ENCODE peak calls at places on chromosome 18, in six cellular contexts. One of them, this sample, is unnamed.

GRCh38 chr18:59724116-59724515 is 26.9 kb upstream of the CCBE1 start:
- DNase-seq in neural crest cell: no peak
- DNase-seq in tibial artery: no peak
- DNase-seq in OCI-LY7: no peak
- DNase-seq in brain microvascular endothelial cell: no peak
- DNase-seq in pancreas: no peak
- DNase-seq in this sample: no peak

GRCh38 chr18:8657873-8658521 is 47.4 kb upstream of the MTCL1 start:
- DNase-seq in brain microvascular endothelial cell: no peak
- DNase-seq in OCI-LY7: no peak
- DNase-seq in tibial artery: no peak
- DNase-seq in neural crest cell: no peak
- DNase-seq in pancreas: no peak
- DNase-seq in this sample: no peak

GRCh38 chr18:21194871-21195771 is 46.9 kb upstream of the GREB1L start:
- DNase-seq in brain microvascular endothelial cell: no peak
- DNase-seq in neural crest cell: no peak
- DNase-seq in OCI-LY7: peak
- DNase-seq in tibial artery: no peak
- DNase-seq in pancreas: no peak
- DNase-seq in this sample: peak

GRCh38 chr18:5237083-5237722 is 40.1 kb upstream of the AKAIN1 start:
- DNase-seq in OCI-LY7: peak
- DNase-seq in brain microvascular endothelial cell: no peak
- DNase-seq in tibial artery: no peak
- DNase-seq in neural crest cell: no peak
- DNase-seq in pancreas: peak
- DNase-seq in this sample: no peak

GRCh38 chr18:9808530-9809241 is 77.1 kb upstream of the TXNDC2 start:
- DNase-seq in brain microvascular endothelial cell: no peak
- DNase-seq in pancreas: no peak
- DNase-seq in neural crest cell: no peak
- DNase-seq in OCI-LY7: no peak
- DNase-seq in tibial artery: peak
- DNase-seq in this sample: no peak

GRCh38 chr18:45728341-45729010 is 4.5 kb downstream of the SLC14A1 start:
- DNase-seq in OCI-LY7: no peak
- DNase-seq in tibial artery: no peak
- DNase-seq in pancreas: no peak
- DNase-seq in neural crest cell: no peak
- DNase-seq in brain microvascular endothelial cell: no peak
- DNase-seq in this sample: no peak

GRCh38 chr18:29449424-29449823 is 1272.5 kb upstream of the CDH2 start:
- DNase-seq in OCI-LY7: no peak
- DNase-seq in neural crest cell: no peak
- DNase-seq in brain microvascular endothelial cell: no peak
- DNase-seq in tibial artery: no peak
- DNase-seq in pancreas: no peak
- DNase-seq in this sample: no peak

GRCh38 chr18:65322895-65323294 is 427.9 kb upstream of the CDH7 start:
- DNase-seq in pancreas: no peak
- DNase-seq in tibial artery: no peak
- DNase-seq in OCI-LY7: no peak
- DNase-seq in brain microvascular endothelial cell: no peak
- DNase-seq in neural crest cell: no peak
- DNase-seq in this sample: no peak

GRCh38 chr18:23871410-23871809 is 143.1 kb upstream of the TTC39C start:
- DNase-seq in brain microvascular endothelial cell: peak
- DNase-seq in tibial artery: no peak
- DNase-seq in pancreas: no peak
- DNase-seq in neural crest cell: no peak
- DNase-seq in OCI-LY7: peak
- DNase-seq in this sample: peak

GRCh38 chr18:61400714-61401113 is 67.5 kb downstream of the CDH20 start:
- DNase-seq in brain microvascular endothelial cell: peak
- DNase-seq in OCI-LY7: no peak
- DNase-seq in tibial artery: no peak
- DNase-seq in pancreas: no peak
- DNase-seq in neural crest cell: no peak
- DNase-seq in this sample: no peak

GRCh38 chr18:23386317-23386716 is 66.8 kb upstream of the RIOK3 start:
- DNase-seq in OCI-LY7: no peak
- DNase-seq in neural crest cell: no peak
- DNase-seq in brain microvascular endothelial cell: no peak
- DNase-seq in pancreas: no peak
- DNase-seq in tibial artery: no peak
- DNase-seq in this sample: no peak

GRCh38 chr18:69447886-69448285 is 47.2 kb downstream of the DOK6 start:
- DNase-seq in pancreas: no peak
- DNase-seq in neural crest cell: no peak
- DNase-seq in tibial artery: no peak
- DNase-seq in OCI-LY7: no peak
- DNase-seq in brain microvascular endothelial cell: no peak
- DNase-seq in this sample: no peak

DNA sequence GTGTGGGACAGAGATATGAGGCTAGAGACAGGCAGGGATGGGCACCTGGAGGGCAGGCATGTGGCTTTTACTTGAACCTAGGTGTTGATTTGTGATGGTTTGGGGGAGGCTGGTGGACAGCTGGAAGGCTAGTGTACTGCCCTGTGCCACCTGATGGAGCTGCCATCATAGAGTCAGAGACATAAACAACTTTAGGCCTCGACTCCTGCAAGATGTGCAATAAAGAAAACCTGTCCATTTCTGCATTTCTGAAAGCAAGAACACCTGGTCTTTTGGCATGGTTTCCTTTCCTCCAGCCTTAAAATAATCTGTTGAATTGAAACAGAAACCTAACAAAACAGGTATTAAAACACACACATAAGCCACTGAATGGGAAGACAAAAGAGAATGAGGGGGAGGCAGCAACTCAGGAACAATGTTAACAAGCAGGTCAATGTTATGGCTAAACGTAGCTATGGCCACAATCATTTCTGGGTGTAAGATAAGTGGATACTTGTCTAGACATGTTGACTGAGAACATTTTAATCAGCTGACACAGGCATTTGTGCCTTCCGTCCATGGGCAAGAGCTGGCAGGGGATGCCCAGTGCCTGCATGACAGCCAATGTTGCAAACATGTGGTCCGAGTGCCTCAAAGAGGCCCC is 87.8 kb downstream of the KCTD1 start:
- DNase-seq in pancreas: peak
- DNase-seq in neural crest cell: no peak
- DNase-seq in brain microvascular endothelial cell: peak
- DNase-seq in tibial artery: no peak
- DNase-seq in OCI-LY7: peak
- DNase-seq in this sample: peak
- TF ChIP-seq CTCF in pancreas: no peak
- TF ChIP-seq CTCF in neural crest cell: no peak
- TF ChIP-seq CTCF in brain microvascular endothelial cell: no peak
- TF ChIP-seq CTCF in tibial artery: no peak
- TF ChIP-seq CTCF in OCI-LY7: no peak
- TF ChIP-seq CTCF in this sample: no peak

GRCh38 chr18:48874233-48874632 is 76.5 kb downstream of the SMAD7 start:
- DNase-seq in pancreas: no peak
- DNase-seq in neural crest cell: no peak
- DNase-seq in tibial artery: peak
- DNase-seq in brain microvascular endothelial cell: no peak
- DNase-seq in OCI-LY7: no peak
- DNase-seq in this sample: no peak

GRCh38 chr18:48876590-48876989 is 74.2 kb downstream of the SMAD7 start:
- DNase-seq in neural crest cell: no peak
- DNase-seq in pancreas: no peak
- DNase-seq in OCI-LY7: no peak
- DNase-seq in brain microvascular endothelial cell: no peak
- DNase-seq in tibial artery: peak
- DNase-seq in this sample: no peak

GRCh38 chr18:48875314-48875941 is 75.3 kb downstream of the SMAD7 start:
- DNase-seq in neural crest cell: no peak
- DNase-seq in tibial artery: peak
- DNase-seq in pancreas: no peak
- DNase-seq in brain microvascular endothelial cell: no peak
- DNase-seq in OCI-LY7: peak
- DNase-seq in this sample: no peak

GRCh38 chr18:48874701-48875162 is 76.0 kb downstream of the SMAD7 start:
- DNase-seq in pancreas: no peak
- DNase-seq in neural crest cell: no peak
- DNase-seq in brain microvascular endothelial cell: no peak
- DNase-seq in tibial artery: peak
- DNase-seq in OCI-LY7: no peak
- DNase-seq in this sample: no peak

DNA sequence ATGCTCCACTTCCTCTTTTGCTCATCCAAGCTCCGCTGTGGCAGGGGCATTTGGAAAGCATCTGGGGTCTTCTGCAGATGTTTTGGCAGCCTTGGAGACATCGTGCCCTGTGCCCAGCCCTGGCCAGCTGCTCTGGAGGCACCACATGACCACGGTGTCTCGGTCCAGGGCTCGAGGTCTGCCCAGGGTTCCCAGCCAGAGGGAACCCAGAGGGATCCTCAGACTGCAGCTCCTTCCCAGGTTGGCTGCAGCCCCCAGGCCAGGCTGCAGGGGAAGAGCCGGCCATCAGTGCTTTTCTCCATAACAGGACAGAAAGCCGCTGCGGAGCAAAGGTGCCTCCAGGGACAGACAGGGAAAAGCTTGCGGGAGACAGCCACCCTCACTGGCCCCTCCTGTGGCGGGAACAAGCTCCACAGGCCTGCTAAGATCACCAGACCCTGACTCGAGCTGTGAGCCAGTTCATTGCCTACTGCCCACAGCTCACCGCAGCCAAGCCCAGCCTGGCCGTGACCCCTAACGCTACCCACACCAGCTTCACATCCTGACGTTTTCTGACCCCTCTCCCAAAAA is 74.7 kb downstream of the SMAD7 start:
- DNase-seq in neural crest cell: no peak
- DNase-seq in OCI-LY7: no peak
- DNase-seq in pancreas: no peak
- DNase-seq in brain microvascular endothelial cell: no peak
- DNase-seq in tibial artery: peak
- DNase-seq in this sample: no peak
- TF ChIP-seq CTCF in neural crest cell: no peak
- TF ChIP-seq CTCF in OCI-LY7: no peak
- TF ChIP-seq CTCF in pancreas: no peak
- TF ChIP-seq CTCF in brain microvascular endothelial cell: peak
- TF ChIP-seq CTCF in tibial artery: no peak
- TF ChIP-seq CTCF in this sample: no peak

GRCh38 chr18:12328179-12328823 is 20.3 kb downstream of the TUBB6 start:
- DNase-seq in pancreas: no peak
- DNase-seq in OCI-LY7: no peak
- DNase-seq in brain microvascular endothelial cell: no peak
- DNase-seq in neural crest cell: no peak
- DNase-seq in tibial artery: no peak
- DNase-seq in this sample: no peak
- TF ChIP-seq CTCF in pancreas: no peak
- TF ChIP-seq CTCF in OCI-LY7: peak
- TF ChIP-seq CTCF in brain microvascular endothelial cell: no peak
- TF ChIP-seq CTCF in neural crest cell: peak
- TF ChIP-seq CTCF in tibial artery: no peak
- TF ChIP-seq CTCF in this sample: no peak

GRCh38 chr18:6732952-6733351 is 3.4 kb downstream of the ARHGAP28 start:
- DNase-seq in brain microvascular endothelial cell: no peak
- DNase-seq in tibial artery: no peak
- DNase-seq in pancreas: no peak
- DNase-seq in OCI-LY7: no peak
- DNase-seq in neural crest cell: no peak
- DNase-seq in this sample: no peak
- TF ChIP-seq CTCF in brain microvascular endothelial cell: no peak
- TF ChIP-seq CTCF in tibial artery: no peak
- TF ChIP-seq CTCF in pancreas: no peak
- TF ChIP-seq CTCF in OCI-LY7: no peak
- TF ChIP-seq CTCF in neural crest cell: peak
- TF ChIP-seq CTCF in this sample: no peak

GRCh38 chr18:76126327-76126726 is 368.7 kb downstream of the ZNF516 start:
- DNase-seq in OCI-LY7: no peak
- DNase-seq in pancreas: no peak
- DNase-seq in neural crest cell: no peak
- DNase-seq in tibial artery: no peak
- DNase-seq in brain microvascular endothelial cell: no peak
- DNase-seq in this sample: no peak
- TF ChIP-seq CTCF in OCI-LY7: no peak
- TF ChIP-seq CTCF in pancreas: no peak
- TF ChIP-seq CTCF in neural crest cell: no peak
- TF ChIP-seq CTCF in tibial artery: no peak
- TF ChIP-seq CTCF in brain microvascular endothelial cell: no peak
- TF ChIP-seq CTCF in this sample: no peak

DNA sequence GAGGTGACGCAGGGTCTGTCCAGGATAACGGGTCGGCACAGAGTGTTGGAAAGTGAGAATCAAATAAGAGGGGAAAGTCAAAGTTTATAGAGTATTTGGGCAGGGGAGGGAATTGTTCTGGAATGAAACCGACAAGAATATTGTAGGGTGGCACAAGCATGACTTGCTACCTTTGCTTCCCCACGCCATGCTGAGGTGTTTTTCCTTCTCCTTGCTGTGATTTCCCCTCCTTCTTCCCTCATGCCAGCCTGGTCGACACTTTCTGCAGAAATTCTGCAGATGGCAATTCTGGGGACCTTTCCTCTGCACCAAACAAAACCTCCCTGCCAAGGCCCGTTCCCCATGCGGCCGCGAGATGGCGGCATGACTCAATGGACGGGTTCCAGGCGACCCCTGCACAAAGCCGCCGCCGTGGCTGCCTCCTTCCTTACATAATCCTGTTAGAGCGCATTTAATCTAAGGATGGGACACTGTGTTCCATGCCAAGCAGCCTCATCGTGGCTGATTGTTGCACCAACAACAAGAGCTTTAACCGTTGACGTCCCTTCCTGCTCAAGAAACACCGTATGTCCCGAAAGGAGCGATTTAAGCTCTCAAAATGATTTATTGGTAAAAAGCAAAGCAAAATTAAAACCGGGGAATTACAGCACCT is at the start of gene MRO:
- DNase-seq in tibial artery: peak
- DNase-seq in OCI-LY7: peak
- DNase-seq in neural crest cell: peak
- DNase-seq in pancreas: peak
- DNase-seq in brain microvascular endothelial cell: peak
- DNase-seq in this sample: peak
- TF ChIP-seq CTCF in tibial artery: peak
- TF ChIP-seq CTCF in OCI-LY7: peak
- TF ChIP-seq CTCF in neural crest cell: peak
- TF ChIP-seq CTCF in pancreas: peak
- TF ChIP-seq CTCF in brain microvascular endothelial cell: peak
- TF ChIP-seq CTCF in this sample: peak

DNA sequence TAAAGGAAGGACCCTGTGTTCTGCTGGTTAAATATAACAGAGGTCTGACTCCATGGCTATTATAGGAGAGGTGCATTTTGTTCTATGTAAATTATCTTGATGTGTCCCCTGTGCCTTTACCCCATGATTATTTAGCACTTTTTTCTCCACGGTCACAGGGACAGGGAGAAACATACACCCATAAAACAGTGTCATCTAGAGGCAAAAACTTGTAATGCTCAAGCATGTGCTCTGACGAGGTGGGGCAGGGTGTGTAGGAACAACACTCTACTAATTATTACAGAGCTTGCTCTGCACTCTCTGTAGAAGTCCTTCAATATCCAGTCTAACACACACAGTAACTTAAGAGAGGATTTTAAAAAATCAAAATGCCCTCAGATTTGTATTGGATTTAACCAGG is 187.9 kb downstream of the NEDD4L start:
- DNase-seq in neural crest cell: no peak
- DNase-seq in tibial artery: no peak
- DNase-seq in brain microvascular endothelial cell: no peak
- DNase-seq in pancreas: no peak
- DNase-seq in OCI-LY7: no peak
- DNase-seq in this sample: peak
- TF ChIP-seq CTCF in neural crest cell: peak
- TF ChIP-seq CTCF in tibial artery: no peak
- TF ChIP-seq CTCF in brain microvascular endothelial cell: peak
- TF ChIP-seq CTCF in pancreas: no peak
- TF ChIP-seq CTCF in OCI-LY7: peak
- TF ChIP-seq CTCF in this sample: peak